ENCODE peak calls at places on chromosomes 6 and 20, in nine cellular contexts. E is cardiac muscle cell, D is GM12878, Y is fibroblast of lung, A is endothelial cell, K is GM12865, I is AG04450, M is HCT116, C is GM23338. Q is an unnamed sample.

GRCh38 chr20:50415031-50415515 is 95.1 kb upstream of the PTPN1 start:
- DNase-seq in D (no peak), Y (no peak), C (no peak), K (no peak), I (no peak), E (no peak), A (no peak), M (peak; percentile 28), Q (peak; percentile 78)

GRCh38 chr6:73566954-73567591 is 46.2 kb upstream of the EEF1A1 start:
- DNase-seq in I (no peak), A (no peak), K (no peak), M (peak; percentile 75), D (no peak), Y (peak; percentile 85), C (peak; percentile 37), E (no peak), Q (peak; percentile 86)

GRCh38 chr6:42451146-42451594 is 556 bp downstream of the TRERF1 start:
- DNase-seq in K (peak; percentile 50), A (no peak), D (no peak), C (no peak), I (no peak), Y (peak; percentile 72), M (no peak), E (no peak), Q (no peak)

GRCh38 chr6:48834706-48835105 is 628.3 kb downstream of the MMUT start:
- DNase-seq in C (no peak), M (no peak), K (no peak), Y (peak; percentile 53), D (no peak), A (no peak), E (no peak), I (no peak), Q (no peak)

GRCh38 chr20:42406826-42407225 is 782.9 kb downstream of the PTPRT start:
- DNase-seq in I (no peak), C (no peak), A (no peak), D (no peak), Y (no peak), M (no peak), E (no peak), K (no peak), Q (no peak)

GRCh38 chr20:62309947-62310756 is 7.4 kb downstream of the ADRM1 start:
- DNase-seq in A (no peak), K (no peak), I (no peak), M (no peak), D (no peak), C (no peak), E (no peak), Y (no peak), Q (no peak)

GRCh38 chr6:168368063-168368835 is 48.7 kb upstream of the DACT2 start:
- DNase-seq in Y (no peak), I (no peak), M (no peak), C (no peak), A (no peak), K (no peak), E (no peak), D (no peak), Q (no peak)

GRCh38 chr6:148383658-148384417 is 41.2 kb downstream of the SASH1 start:
- DNase-seq in C (no peak), I (no peak), M (no peak), E (no peak), Y (no peak), A (no peak), K (no peak), D (no peak), Q (no peak)

GRCh38 chr6:106820412-106820852 is 154.1 kb downstream of the CD24 start:
- DNase-seq in M (no peak), I (no peak), K (no peak), A (no peak), C (no peak), E (no peak), Y (no peak), D (no peak), Q (peak; percentile 74)

GRCh38 chr6:111858347-111858746 is 14.9 kb downstream of the FYN start:
- DNase-seq in A (no peak), C (no peak), K (no peak), E (no peak), M (no peak), I (no peak), D (no peak), Y (no peak), Q (no peak)

GRCh38 chr6:29561091-29561490 is 1.6 kb upstream of the UBD start:
- DNase-seq in K (peak; percentile 13), I (no peak), C (no peak), E (no peak), Y (no peak), A (no peak), M (no peak), D (no peak), Q (peak; percentile 15)

GRCh38 chr6:151475653-151476523 is 17.9 kb upstream of the CCDC170 start:
- DNase-seq in A (peak; percentile 31), K (peak; percentile 56), C (peak; percentile 86), E (peak; percentile 66), M (peak; percentile 23), Y (peak; percentile 70), D (no peak), I (no peak), Q (peak; percentile 32)

GRCh38 chr6:31252625-31253024 is 19.3 kb downstream of the HLA-C start:
- DNase-seq in I (no peak), M (no peak), K (no peak), D (no peak), C (no peak), E (no peak), A (no peak), Y (no peak), Q (no peak)
- TF ChIP-seq CTCF in I (no peak), M (no peak), K (no peak), D (no peak), C (peak; percentile 22), E (no peak), A (no peak), Y (no peak), Q (no peak)

GRCh38 chr6:91167846-91168245 is 581.0 kb upstream of the MAP3K7 start:
- DNase-seq in K (no peak), D (no peak), M (no peak), I (no peak), A (no peak), E (no peak), C (no peak), Y (no peak), Q (peak; percentile 2)
- TF ChIP-seq CTCF in K (no peak), D (peak; percentile 4), M (no peak), I (peak; percentile 24), A (no peak), E (peak; percentile 36), C (peak; percentile 33), Y (peak; percentile 52), Q (no peak)

DNA sequence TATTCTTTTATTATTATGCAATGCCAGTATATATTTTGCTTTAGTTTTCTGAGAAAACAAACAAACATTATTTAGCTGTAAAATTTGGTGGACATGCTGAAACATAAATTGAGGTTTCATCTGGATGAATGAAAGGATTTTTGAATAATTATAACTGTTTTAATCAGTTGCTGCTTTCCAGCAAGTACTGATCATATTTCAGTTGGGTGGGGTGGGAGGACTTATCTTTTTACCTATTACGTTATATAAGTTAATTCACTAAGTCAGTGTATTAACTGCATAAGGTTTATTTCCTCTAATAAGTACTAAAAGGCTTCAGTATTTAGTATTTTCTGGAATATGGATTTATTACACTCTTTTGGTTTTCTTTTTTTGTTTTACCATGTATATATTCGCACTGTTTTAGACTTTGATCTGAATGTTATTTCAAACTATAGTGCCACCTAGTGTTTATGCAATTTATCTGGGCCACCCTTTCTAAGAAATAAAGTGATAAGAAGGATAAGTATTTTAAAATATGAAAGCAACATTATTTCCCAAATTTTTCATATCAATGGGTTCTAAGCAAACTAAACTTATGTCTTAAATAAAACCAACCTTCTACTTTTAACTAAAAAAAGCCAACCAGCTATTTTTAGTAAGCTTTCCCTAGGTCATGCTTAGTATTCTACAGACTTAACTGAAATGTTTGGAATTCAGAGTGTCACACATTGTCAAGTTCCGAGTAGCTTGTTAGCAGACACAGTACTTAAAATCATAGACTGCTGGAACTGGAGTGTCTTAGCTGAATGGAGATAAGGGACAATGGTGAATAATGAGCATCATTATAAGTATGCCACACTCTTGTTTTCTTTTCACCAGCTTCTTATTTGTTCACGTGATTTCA is 105.4 kb upstream of the MCHR2 start:
- DNase-seq in I (no peak), K (peak; percentile 12), Y (peak; percentile 52), D (no peak), M (peak; percentile 16), C (peak; percentile 58), A (no peak), E (peak; percentile 58), Q (no peak)
- TF ChIP-seq CTCF in I (peak; percentile 64), K (peak; percentile 16), Y (peak; percentile 44), D (peak; percentile 23), M (peak; percentile 69), C (peak; percentile 88), A (peak; percentile 68), E (peak; percentile 51), Q (peak; percentile 49)

GRCh38 chr6:159416891-159417540 is 247.8 kb downstream of the FNDC1 start:
- DNase-seq in K (no peak), I (no peak), Y (no peak), E (no peak), A (no peak), D (no peak), M (no peak), C (no peak), Q (no peak)

GRCh38 chr6:159415540-159415939 is 246.3 kb downstream of the FNDC1 start:
- DNase-seq in D (no peak), Y (no peak), I (no peak), A (no peak), M (no peak), K (no peak), E (no peak), C (no peak), Q (no peak)

DNA sequence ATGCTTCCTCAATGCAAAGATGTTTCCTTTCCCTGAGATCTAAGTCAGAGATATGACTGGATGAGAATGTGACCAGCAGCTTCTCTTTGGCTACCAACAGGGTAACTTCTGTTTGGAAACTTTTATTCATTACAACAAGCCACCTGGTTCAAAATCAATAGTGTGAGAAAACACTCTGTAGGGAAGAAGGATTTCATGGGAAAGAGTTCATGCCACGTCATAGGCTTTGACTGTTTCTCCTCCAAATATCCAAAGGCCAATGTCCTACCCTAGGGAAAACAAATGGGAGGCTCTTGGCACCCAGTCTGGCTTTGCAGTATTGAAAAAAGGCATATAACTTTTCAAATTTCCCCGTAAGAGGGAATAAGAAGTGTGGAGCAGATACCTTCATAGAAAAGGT is 245.5 kb downstream of the FNDC1 start:
- DNase-seq in E (no peak), I (no peak), D (no peak), Y (no peak), M (no peak), A (no peak), K (no peak), C (no peak), Q (no peak)
- TF ChIP-seq CTCF in E (no peak), I (no peak), D (no peak), Y (no peak), M (no peak), A (no peak), K (no peak), C (no peak), Q (no peak)

DNA sequence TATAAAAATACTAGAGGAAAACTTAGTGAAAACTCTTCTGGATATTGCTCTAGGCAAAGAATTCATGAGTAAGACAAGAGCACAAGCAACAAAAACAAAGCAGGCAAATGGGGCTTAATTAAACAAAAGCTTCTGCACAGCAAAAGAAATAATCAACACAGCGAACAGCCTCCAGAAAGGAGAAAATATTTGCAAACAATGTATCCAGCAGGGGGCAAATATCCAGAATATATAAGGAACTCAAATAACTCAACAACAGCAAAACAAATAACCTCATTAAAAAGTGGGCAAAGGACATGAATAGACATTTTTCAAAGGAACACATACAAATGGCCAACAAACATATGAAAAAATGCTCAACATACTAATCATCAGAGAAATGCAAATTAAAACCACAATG is 17.1 kb upstream of the HECA start:
- DNase-seq in I (no peak), Y (no peak), A (no peak), E (no peak), D (no peak), K (no peak), M (no peak), C (no peak), Q (no peak)
- TF ChIP-seq CTCF in I (peak; percentile 35), Y (peak; percentile 7), A (peak; percentile 27), E (peak; percentile 19), D (no peak), K (peak; percentile 7), M (peak; percentile 6), C (peak; percentile 25), Q (no peak)

Q was measured in Calu3.